ENCODE peak calls at places on chromosomes 2 and 18, in ten cellular contexts. M is C1 segment of cervical spinal cord; P is endothelial cell; B is NCI-H1105; A is activated T-cell treated with anti-CD3 and anti-CD28 coated beads, Interleukin-2, amount 50 U/mL, for 72 hours; L is posterior vena cava; K is NCI-H1436; D is 8988T; O is glomerular endothelial cell; H is heart right ventricle. V is an unnamed sample.

GRCh38 chr2:231699006-231699405 is 9.3 kb upstream of the PTMA start:
- DNase-seq in D (no peak), K (no peak), B (no peak), P (no peak), H (peak), A (no peak), L (no peak), O (no peak), M (no peak), V (no peak)

GRCh38 chr2:2324119-2324518 is 7.0 kb downstream of the MYT1L start:
- DNase-seq in P (no peak), B (no peak), K (no peak), O (no peak), L (no peak), D (no peak), H (no peak), M (no peak), A (no peak), V (no peak)

GRCh38 chr2:12879649-12880048 is 162.9 kb downstream of the TRIB2 start:
- DNase-seq in O (no peak), M (no peak), A (no peak), B (no peak), P (no peak), H (no peak), D (no peak), K (no peak), L (no peak), V (no peak)

GRCh38 chr18:12597775-12598174 is 60.1 kb downstream of the SPIRE1 start:
- DNase-seq in H (peak), K (no peak), A (no peak), B (no peak), L (no peak), P (no peak), O (peak), M (no peak), D (no peak), V (no peak)

GRCh38 chr2:224869601-224870000 is 153.4 kb upstream of the CCDC195 start:
- DNase-seq in M (no peak), L (no peak), H (no peak), O (no peak), D (no peak), P (no peak), B (no peak), A (no peak), K (no peak), V (no peak)

GRCh38 chr2:156892449-156893335 is 364.8 kb upstream of the GALNT5 start:
- DNase-seq in M (no peak), L (no peak), P (no peak), B (peak), O (peak), A (peak), K (peak), D (no peak), H (no peak), V (no peak)

GRCh38 chr2:88127888-88128653 is at the start of gene FABP1:
- DNase-seq in L (no peak), A (no peak), K (no peak), H (no peak), P (no peak), D (no peak), B (no peak), M (no peak), O (no peak), V (no peak)

GRCh38 chr2:216553841-216554240 is 55.2 kb downstream of the RPL37A start:
- DNase-seq in P (no peak), D (no peak), O (no peak), A (no peak), L (no peak), B (no peak), K (no peak), H (no peak), M (no peak), V (no peak)

GRCh38 chr18:14971461-14972185 is 223.7 kb downstream of the ANKRD30B start:
- DNase-seq in O (no peak), A (no peak), D (peak), L (no peak), H (no peak), K (no peak), M (no peak), B (no peak), P (no peak), V (no peak)

GRCh38 chr2:197236816-197237215 is 73.8 kb downstream of the ANKRD44 start:
- DNase-seq in A (no peak), O (no peak), P (no peak), D (no peak), K (no peak), B (no peak), H (no peak), M (no peak), L (no peak), V (no peak)

GRCh38 chr2:15718944-15719323 is 127.3 kb downstream of the DDX1 start:
- DNase-seq in D (no peak), K (no peak), L (no peak), A (no peak), P (no peak), M (no peak), H (no peak), O (no peak), B (no peak), V (no peak)

GRCh38 chr2:168050377-168050776 is 197.0 kb downstream of the STK39 start:
- DNase-seq in H (no peak), M (no peak), K (no peak), P (no peak), D (no peak), A (no peak), L (no peak), O (no peak), B (no peak), V (no peak)

GRCh38 chr2:20231632-20232031 is 6.7 kb upstream of the SDC1 start:
- DNase-seq in M (no peak), K (no peak), H (no peak), P (no peak), B (no peak), D (peak), L (no peak), A (no peak), O (no peak), V (no peak)

GRCh38 chr18:41004320-41004719 is 950.7 kb upstream of the PIK3C3 start:
- DNase-seq in P (no peak), H (no peak), A (no peak), D (no peak), M (no peak), L (no peak), B (no peak), K (no peak), O (no peak), V (no peak)

GRCh38 chr2:9364791-9365497 is 58.4 kb downstream of the ITGB1BP1 start:
- DNase-seq in H (no peak), O (no peak), K (no peak), A (no peak), M (no peak), D (no peak), B (no peak), L (no peak), P (no peak), V (no peak)

GRCh38 chr2:10521891-10522448 is 73.8 kb upstream of the ODC1 start:
- DNase-seq in H (no peak), K (no peak), P (no peak), L (no peak), B (no peak), A (no peak), M (no peak), D (no peak), O (no peak), V (no peak)

GRCh38 chr2:128202791-128203190 is 111.8 kb downstream of the UGGT1 start:
- DNase-seq in M (no peak), P (no peak), O (no peak), H (no peak), B (no peak), K (no peak), L (no peak), D (no peak), A (no peak), V (no peak)

GRCh38 chr18:80169607-80170006 is 60.5 kb downstream of the ADNP2 start:
- DNase-seq in H (no peak), A (no peak), L (no peak), M (no peak), D (no peak), O (no peak), K (no peak), P (no peak), B (no peak), V (no peak)

GRCh38 chr2:52536929-52537460 is 1230.6 kb upstream of the CHAC2 start:
- DNase-seq in H (no peak), A (no peak), O (no peak), L (no peak), D (no peak), M (no peak), P (no peak), K (no peak), B (no peak), V (no peak)

GRCh38 chr2:164785447-164785846 is 56.2 kb downstream of the COBLL1 start:
- DNase-seq in A (no peak), M (no peak), D (no peak), L (no peak), H (no peak), K (no peak), P (no peak), B (no peak), O (no peak), V (no peak)

GRCh38 chr18:54712758-54713157 is 115.5 kb upstream of the RAB27B start:
- DNase-seq in O (no peak), H (no peak), B (no peak), K (no peak), D (no peak), M (no peak), L (no peak), P (no peak), A (no peak), V (no peak)

GRCh38 chr2:25063876-25064660 is 22.2 kb downstream of the EFR3B start:
- DNase-seq in K (no peak), L (no peak), P (no peak), A (no peak), H (no peak), M (no peak), D (no peak), B (no peak), O (no peak), V (no peak)

GRCh38 chr2:64765160-64765805 is 111.6 kb upstream of the SERTAD2 start:
- DNase-seq in A (no peak), M (no peak), H (no peak), K (no peak), B (no peak), D (no peak), P (no peak), O (no peak), L (no peak), V (no peak)

GRCh38 chr2:229728360-229728759 is 14.0 kb upstream of the DNER start:
- DNase-seq in B (no peak), P (no peak), L (no peak), D (no peak), K (no peak), M (no peak), H (no peak), A (no peak), O (no peak), V (no peak)

GRCh38 chr2:86518498-86518897 is 44.7 kb downstream of the CHMP3 start:
- DNase-seq in M (no peak), P (no peak), K (no peak), D (no peak), B (no peak), H (peak), O (no peak), A (peak), L (no peak), V (no peak)

GRCh38 chr2:118529931-118530330 is 317.5 kb downstream of the EN1 start:
- DNase-seq in P (no peak), K (no peak), A (no peak), M (no peak), D (no peak), B (peak), O (no peak), H (no peak), L (no peak), V (no peak)